ENCODE peak calls at places on chromosomes 1 and 21, in ten cellular contexts. R is transverse colon, I is IMR-90, O is right lobe of liver, M is colonic mucosa, P is A549, V is GM23248, S is cardiac muscle cell, C is Peyer's patch, K is spleen. U is an unnamed sample. For H3K4me1, the result is how much of the 10 kb centered on the place peaks cover.

GRCh38 chr1:111656093-111657017 is 36.8 kb downstream of the RAP1A start:
- DNase-seq in O (no peak), I (peak), P (peak), M (peak), V (peak), S (peak), K (no peak), C (no peak), R (peak), U (no peak)

GRCh38 chr1:36367067-36367466 is 18.7 kb downstream of the STK40 start:
- DNase-seq in M (no peak), P (no peak), I (no peak), R (no peak), C (no peak), K (peak), S (no peak), O (no peak), V (no peak), U (no peak)

GRCh38 chr1:208731976-208732821 is 488.0 kb upstream of the PLXNA2 start:
- DNase-seq in O (no peak), C (no peak), S (no peak), K (no peak), M (no peak), I (no peak), P (no peak), R (no peak), V (no peak), U (no peak)

GRCh38 chr1:226653311-226653921 is 85.7 kb downstream of the ITPKB start:
- DNase-seq in C (peak), M (no peak), V (no peak), K (peak), I (no peak), P (no peak), R (peak), O (no peak), S (no peak), U (no peak)

GRCh38 chr1:240104662-240105061 is 13.0 kb downstream of the FMN2 start:
- DNase-seq in I (no peak), M (no peak), V (no peak), O (no peak), K (no peak), R (no peak), S (no peak), P (no peak), C (no peak), U (no peak)

GRCh38 chr1:89273324-89273778 is 691 bp upstream of the GBP5 start:
- DNase-seq in P (no peak), M (no peak), O (no peak), R (no peak), I (no peak), S (no peak), C (no peak), V (no peak), K (peak), U (no peak)

GRCh38 chr1:158362941-158363340 is 9.2 kb downstream of the CD1E start:
- DNase-seq in I (no peak), C (no peak), O (no peak), S (no peak), V (no peak), M (no peak), K (no peak), P (no peak), R (no peak), U (no peak)

GRCh38 chr1:172549621-172550280 is 16.8 kb downstream of the SUCO start:
- DNase-seq in O (no peak), R (no peak), V (peak), P (no peak), S (peak), C (no peak), K (no peak), M (no peak), I (no peak), U (no peak)

GRCh38 chr1:238895911-238896310 is 490.5 kb upstream of the CHRM3 start:
- DNase-seq in O (no peak), M (no peak), V (no peak), I (no peak), P (no peak), C (no peak), S (no peak), R (no peak), K (no peak), U (no peak)

GRCh38 chr21:39373634-39374033 is 24.7 kb upstream of the HMGN1 start:
- DNase-seq in O (no peak), P (peak), V (peak), C (no peak), R (no peak), K (no peak), I (peak), M (no peak), S (peak), U (no peak)

GRCh38 chr1:25700124-25700523 is 83.5 kb downstream of the MAN1C1 start:
- DNase-seq in M (peak), O (no peak), K (no peak), I (peak), V (peak), R (peak), S (peak), P (no peak), C (no peak), U (no peak)

GRCh38 chr1:24089743-24090555 is 22.0 kb downstream of the MYOM3 start:
- DNase-seq in I (no peak), R (no peak), K (no peak), C (no peak), O (no peak), P (no peak), V (no peak), M (no peak), S (no peak), U (no peak)

GRCh38 chr1:212607206-212607923 is 1.2 kb upstream of the ATF3 start:
- DNase-seq in O (peak), M (peak), I (no peak), V (no peak), P (no peak), K (no peak), S (no peak), C (peak), R (peak), U (no peak)

GRCh38 chr1:58442114-58442513 is 104.4 kb downstream of the OMA1 start:
- DNase-seq in K (no peak), O (no peak), P (no peak), I (no peak), S (no peak), C (no peak), M (no peak), V (peak), R (no peak), U (no peak)

GRCh38 chr1:111988743-111989453 is 570 bp downstream of the KCND3 start:
- DNase-seq in R (peak), V (peak), K (no peak), O (peak), P (no peak), M (peak), C (no peak), S (no peak), I (no peak), U (no peak)

GRCh38 chr1:1775364-1776226 is 2.7 kb downstream of the NADK start:
- DNase-seq in S (no peak), P (no peak), I (no peak), C (no peak), O (no peak), M (no peak), K (no peak), V (no peak), R (no peak), U (no peak)

DNA sequence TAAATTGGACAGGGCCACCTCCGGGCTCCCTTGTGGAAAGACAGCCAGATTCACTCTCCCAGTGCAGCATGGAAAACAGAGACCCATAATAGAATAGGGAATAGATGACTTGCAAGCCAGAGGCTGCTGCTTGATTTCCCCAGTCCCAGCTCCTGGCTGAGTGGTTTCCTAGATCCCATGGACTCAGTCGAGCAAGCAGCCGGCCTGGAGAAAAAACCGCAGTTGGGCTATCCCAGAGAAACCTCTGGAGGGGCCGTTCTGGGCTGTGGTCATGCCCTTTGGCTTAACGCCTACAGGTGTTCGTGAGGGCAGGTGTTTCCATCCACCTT is 61.7 kb downstream of the ELK4 start:
- DNase-seq in K (no peak), V (no peak), M (peak), O (no peak), R (peak), S (no peak), I (no peak), P (no peak), C (peak), U (no peak)
- H3K4me3 ChIP-seq in K (no peak), V (no peak), M (peak), O (no peak), R (peak), S (no peak), I (no peak), P (no peak), C (no peak), U (no peak)

DNA sequence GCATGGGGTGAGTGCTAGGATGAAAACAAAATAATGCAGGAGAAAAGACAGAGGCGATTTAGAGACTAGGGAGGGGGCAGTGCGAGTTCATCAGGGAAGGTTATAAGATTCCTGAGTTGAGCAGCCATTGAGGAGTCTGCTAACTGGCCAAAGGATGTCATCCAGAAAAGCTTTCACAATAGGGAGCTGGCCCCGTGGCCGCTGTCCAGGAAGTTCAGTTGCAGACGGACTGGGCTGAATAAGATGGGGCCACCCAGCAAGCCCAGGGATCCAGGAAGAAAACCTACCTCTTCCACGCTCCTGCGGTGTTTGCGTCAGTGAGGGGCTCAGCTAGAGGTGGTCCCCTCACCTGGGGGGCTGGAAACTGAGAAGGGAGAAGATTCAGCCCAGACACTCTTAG is 4.0 kb upstream of the PKP1 start:
- DNase-seq in O (no peak), S (peak), C (no peak), R (no peak), P (no peak), K (no peak), V (peak), M (no peak), I (peak), U (no peak)
- H3K27ac ChIP-seq in O (no peak), S (no peak), C (no peak), R (no peak), P (no peak), K (no peak), V (no peak), M (no peak), I (no peak), U (no peak)

GRCh38 chr21:34570315-34570714 is 44.6 kb downstream of the RCAN1 start:
- DNase-seq in R (no peak), I (no peak), P (no peak), C (no peak), K (no peak), M (no peak), S (peak), O (no peak), V (no peak), U (no peak)
- H3K4me1 ChIP-seq in R (under half), I (under half), P (under half), C (under half), K (under half), M (under half), S (under half), O (under half), V (under half), U (under half)

DNA sequence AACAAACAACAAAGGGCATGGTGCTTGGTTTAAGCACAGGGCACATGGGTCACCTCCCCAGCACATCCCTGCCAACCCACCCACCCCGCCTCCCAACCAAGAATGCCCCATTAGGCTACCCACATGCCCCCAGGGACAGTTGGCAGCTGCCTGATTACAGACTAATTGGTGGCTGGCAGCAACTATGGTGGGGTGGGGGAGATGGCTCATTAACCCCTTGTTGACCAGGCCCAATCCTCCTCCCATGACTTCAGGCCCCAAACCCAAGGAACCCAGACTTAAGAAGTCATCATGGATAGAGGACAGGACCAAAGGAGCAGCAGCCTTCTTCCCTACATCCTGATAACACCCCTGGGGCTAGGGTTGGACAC is 1.3 kb downstream of the RIMS3 start:
- DNase-seq in I (no peak), O (no peak), K (no peak), M (no peak), R (no peak), S (no peak), V (no peak), P (no peak), C (no peak), U (no peak)
- H3K4me3 ChIP-seq in I (no peak), O (no peak), K (no peak), M (no peak), R (no peak), S (no peak), V (no peak), P (no peak), C (no peak), U (no peak)

GRCh38 chr1:174966000-174966572 is 33.7 kb upstream of the CACYBP start:
- DNase-seq in K (no peak), C (no peak), I (no peak), V (no peak), R (no peak), M (no peak), S (peak), P (no peak), O (no peak), U (no peak)
- H3K27ac ChIP-seq in K (peak), C (peak), I (no peak), V (no peak), R (peak), M (peak), S (no peak), P (no peak), O (peak), U (no peak)

GRCh38 chr1:162224267-162224666 is 152.4 kb downstream of the SPATA46 start:
- DNase-seq in P (no peak), R (no peak), O (no peak), V (no peak), C (no peak), S (no peak), I (no peak), K (no peak), M (no peak), U (no peak)
- H3K4me1 ChIP-seq in P (under half), R (under half), O (under half), V (under half), C (under half), S (under half), I (under half), K (under half), M (under half), U (under half)

DNA sequence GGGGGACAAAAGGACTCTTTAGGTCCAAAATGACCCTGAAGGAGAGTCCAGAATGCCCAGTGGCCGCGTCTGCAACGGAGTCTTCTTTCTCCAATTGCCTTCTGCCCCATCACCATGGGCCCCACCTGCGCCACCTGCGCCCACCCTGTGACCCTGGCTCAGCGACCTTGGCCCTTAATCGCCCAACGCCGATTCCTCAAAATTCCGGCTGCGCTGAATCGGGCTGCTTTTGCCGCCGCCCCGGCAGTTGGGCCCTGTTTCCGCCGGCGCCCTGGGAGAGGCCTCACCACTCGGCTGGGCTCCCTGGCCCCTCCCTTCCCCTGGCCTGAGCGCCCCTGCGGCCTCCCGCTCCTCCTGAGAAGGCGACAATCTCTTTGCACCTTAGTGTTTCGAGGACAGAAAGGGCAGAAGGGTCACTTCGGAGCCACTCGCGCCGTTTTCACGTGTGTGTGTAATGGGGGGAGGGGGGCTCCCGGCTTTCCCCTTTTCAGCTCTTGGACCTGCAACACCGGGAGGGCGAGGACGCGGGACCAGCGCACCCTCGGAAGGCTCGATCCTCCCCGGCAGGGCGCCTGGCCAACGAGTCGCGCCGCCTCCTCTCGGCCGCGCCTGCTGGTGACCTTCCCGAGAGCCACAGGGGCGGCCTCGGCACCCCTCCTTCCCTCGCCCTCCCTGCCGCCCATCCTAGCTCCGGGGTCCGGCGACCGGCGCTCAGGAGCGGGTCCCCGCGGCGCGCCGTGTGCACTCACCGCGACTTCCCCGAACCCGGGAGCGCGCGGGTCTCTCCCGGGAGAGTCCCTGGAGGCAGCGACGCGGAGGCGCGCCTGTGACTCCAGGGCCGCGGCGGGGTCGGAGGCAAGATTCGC is 522 bp upstream of the SIM2 start:
- DNase-seq in P (peak), V (no peak), R (no peak), C (no peak), K (no peak), O (no peak), M (no peak), S (no peak), I (peak), U (no peak)
- H3K4me3 ChIP-seq in P (peak), V (no peak), R (peak), C (peak), K (peak), O (peak), M (peak), S (peak), I (peak), U (peak)